ENCODE peak calls at places on chromosomes 3 and 15, in ten cellular contexts. V, M, O, E, K, P, D, X, R and A are unnamed samples.

GRCh38 chr3:58271901-58272501 is 34.0 kb upstream of the RPP14 start:
- DNase-seq in K (no peak), X (peak; percentile 50), P (no peak), O (peak; percentile 85), V (peak; percentile 92), D (peak; percentile 73), R (peak; percentile 95), E (no peak), M (no peak), A (no peak)

GRCh38 chr3:117562000-117562399 is 852.4 kb downstream of the TUSC7 start:
- DNase-seq in V (no peak), K (no peak), O (no peak), P (no peak), R (no peak), D (no peak), E (no peak), M (no peak), X (no peak), A (no peak)

GRCh38 chr3:72492240-72492639 is 356.0 kb downstream of the SHQ1 start:
- DNase-seq in K (no peak), X (peak; percentile 30), O (peak; percentile 96), D (no peak), V (peak; percentile 89), R (peak; percentile 98), P (no peak), E (no peak), M (peak; percentile 90), A (no peak)

GRCh38 chr3:119401069-119401468 is 62.3 kb downstream of the TMEM39A start:
- DNase-seq in M (no peak), R (no peak), O (no peak), K (no peak), D (no peak), P (peak; percentile 68), X (no peak), V (no peak), E (no peak), A (no peak)

GRCh38 chr3:14343338-14344112 is 58.9 kb upstream of the SLC6A6 start:
- DNase-seq in P (no peak), E (no peak), V (no peak), O (no peak), X (no peak), D (no peak), R (peak; percentile 24), K (no peak), M (no peak), A (no peak)

GRCh38 chr3:64612916-64613526 is 74.8 kb downstream of the ADAMTS9 start:
- DNase-seq in D (no peak), P (no peak), O (no peak), M (no peak), X (no peak), E (no peak), R (peak; percentile 23), K (no peak), V (no peak), A (no peak)

GRCh38 chr3:148074916-148075315 is 622.8 kb upstream of the AGTR1 start:
- DNase-seq in R (no peak), E (no peak), V (no peak), X (no peak), P (no peak), M (no peak), K (no peak), D (no peak), O (no peak), A (no peak)

GRCh38 chr3:39260957-39261356 is 18.9 kb downstream of the CX3CR1 start:
- DNase-seq in X (peak; percentile 43), P (peak; percentile 74), O (peak; percentile 87), K (no peak), M (peak; percentile 92), R (peak; percentile 81), D (peak; percentile 18), E (no peak), V (peak; percentile 94), A (no peak)

GRCh38 chr3:196639517-196640500 is at the start of gene NRROS:
- DNase-seq in M (peak; percentile 74), R (peak; percentile 51), P (peak; percentile 92), D (no peak), K (no peak), X (peak; percentile 66), E (peak; percentile 67), V (peak; percentile 60), O (no peak), A (no peak)

DNA sequence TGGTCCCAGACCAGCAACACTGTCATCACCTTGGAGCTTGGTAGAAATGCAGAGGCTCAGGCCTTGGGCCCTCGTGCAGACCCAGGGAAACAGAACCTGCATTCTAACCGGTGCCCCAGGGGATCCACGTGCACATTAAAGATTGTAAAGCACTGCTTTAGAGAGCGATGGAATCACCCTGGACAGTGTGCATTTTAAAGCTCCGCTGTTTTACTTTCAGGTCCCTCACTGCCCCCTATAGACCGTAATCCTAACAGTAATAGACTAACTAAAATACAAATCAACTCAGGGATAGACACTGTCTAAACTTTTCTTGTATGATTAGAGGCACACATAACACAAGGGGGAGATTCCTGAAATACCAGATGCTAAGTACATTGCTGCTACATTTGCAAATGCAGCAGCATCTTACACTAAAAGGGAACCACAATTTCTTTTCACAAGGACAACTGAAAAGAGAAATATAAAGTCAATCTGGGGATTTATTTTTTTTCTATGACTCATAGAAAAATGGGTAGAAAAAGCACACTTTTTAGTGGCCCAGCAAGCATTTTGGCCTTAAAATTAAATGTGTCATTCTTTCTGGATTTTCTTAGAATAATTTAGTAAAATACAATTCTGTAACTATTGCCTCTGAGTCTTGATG is 10.5 kb upstream of the SH3GL3 start:
- DNase-seq in M (no peak), X (no peak), P (peak; percentile 28), K (peak; percentile 35), V (peak; percentile 75), O (peak; percentile 55), R (peak; percentile 58), D (peak; percentile 33), E (no peak), A (no peak)
- TF ChIP-seq CTCF in M (no peak), X (no peak), P (peak; percentile 40), K (peak; percentile 75), V (peak; percentile 73), O (peak; percentile 79), R (peak; percentile 69), D (peak; percentile 69), E (no peak), A (peak; percentile 45)

GRCh38 chr15:32657198-32657886 is 15.8 kb downstream of the SCG5 start:
- DNase-seq in X (no peak), M (no peak), D (no peak), P (no peak), O (no peak), K (no peak), R (no peak), E (no peak), V (no peak), A (no peak)
- TF ChIP-seq CTCF in X (peak; percentile 19), M (no peak), D (no peak), P (no peak), O (peak; percentile 42), K (no peak), R (peak; percentile 32), E (no peak), V (no peak), A (no peak)

GRCh38 chr3:52289747-52290595 is 2.3 kb downstream of the GLYCTK start:
- DNase-seq in K (no peak), D (no peak), M (no peak), E (no peak), O (no peak), V (no peak), X (peak; percentile 84), P (no peak), R (no peak), A (no peak)
- TF ChIP-seq CTCF in K (peak; percentile 27), D (no peak), M (no peak), E (no peak), O (peak; percentile 50), V (no peak), X (no peak), P (no peak), R (no peak), A (no peak)

DNA sequence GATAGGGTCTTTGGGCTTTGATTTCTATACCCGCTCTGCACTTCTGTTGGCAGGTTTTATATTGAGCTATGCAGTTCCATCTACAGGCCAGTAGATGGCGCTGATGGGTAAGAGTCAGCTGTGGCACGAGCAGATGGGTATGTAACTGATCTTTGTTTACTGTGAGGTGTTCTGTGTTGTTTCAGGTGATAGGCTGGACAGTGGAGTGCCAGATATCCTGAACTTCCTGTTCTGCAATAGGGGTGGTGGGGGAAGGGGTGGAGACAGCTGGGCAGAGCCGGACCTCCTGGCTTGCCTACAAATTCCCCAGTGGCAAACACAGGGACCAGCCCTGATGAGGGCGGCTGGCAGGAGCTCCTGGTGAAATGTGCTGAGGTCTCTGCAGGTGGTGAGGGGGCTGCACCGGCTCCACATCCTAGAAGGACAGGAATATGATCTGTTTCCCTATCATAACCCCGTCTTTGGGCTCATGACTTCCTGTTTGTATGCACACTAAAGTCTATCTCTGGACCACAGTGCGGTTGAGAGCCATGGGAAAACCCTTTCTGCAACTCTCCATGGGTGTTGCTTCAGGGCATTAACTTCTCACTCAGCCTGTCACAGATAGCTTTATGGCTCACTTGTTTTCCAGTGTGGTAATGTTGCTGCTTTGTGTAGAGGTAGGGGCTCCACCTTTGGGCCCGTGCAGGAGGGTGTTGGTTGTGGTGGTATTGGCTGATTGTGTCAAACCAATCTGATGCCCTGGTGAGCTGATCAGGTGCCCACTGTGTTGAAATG is 13.4 kb upstream of the FAM98B start:
- DNase-seq in M (peak; percentile 56), V (peak; percentile 78), P (peak; percentile 84), E (no peak), R (peak; percentile 32), K (peak; percentile 51), O (peak; percentile 32), X (peak; percentile 39), D (peak; percentile 47), A (no peak)
- TF ChIP-seq CTCF in M (peak; percentile 91), V (peak; percentile 98), P (peak; percentile 92), E (peak; percentile 64), R (peak; percentile 97), K (peak; percentile 94), O (peak; percentile 99), X (peak; percentile 85), D (peak; percentile 48), A (peak; percentile 96)